ENCODE peak calls at places on chromosomes 5 and 9, in eight cellular contexts. J is astrocyte of the spinal cord, C is ELR, W is hippocampal formation, Z is GM20000, M is amniotic stem cell, L is ureter, I is foreskin keratinocyte. R is an unnamed sample.

GRCh38 chr5:157236423-157236822 is 29.5 kb upstream of the CYFIP2 start:
- DNase-seq in J (no peak), Z (no peak), C (no peak), W (no peak), I (no peak), L (no peak), M (no peak), R (no peak)

GRCh38 chr5:80704221-80704620 is 49.4 kb upstream of the DHFR start:
- DNase-seq in C (no peak), I (peak; percentile 19), W (no peak), M (no peak), L (no peak), Z (no peak), J (no peak), R (no peak)

GRCh38 chr5:54093081-54093492 is 217.3 kb downstream of the ARL15 start:
- DNase-seq in C (peak; percentile 60), J (no peak), Z (no peak), L (no peak), W (no peak), I (peak; percentile 86), M (no peak), R (no peak)

GRCh38 chr5:137342764-137343163 is 156.4 kb downstream of the SPOCK1 start:
- DNase-seq in C (peak; percentile 23), J (peak; percentile 37), W (no peak), I (peak; percentile 26), L (no peak), Z (no peak), M (no peak), R (no peak)

GRCh38 chr9:78280982-78281668 is 15.8 kb upstream of the PSAT1 start:
- DNase-seq in L (peak; percentile 61), C (no peak), Z (no peak), W (peak; percentile 34), M (no peak), I (no peak), J (peak; percentile 89), R (peak; percentile 84)

GRCh38 chr5:447501-447900 is 4.5 kb downstream of the EXOC3 start:
- DNase-seq in I (no peak), M (no peak), J (no peak), Z (no peak), C (no peak), W (no peak), L (no peak), R (no peak)

GRCh38 chr5:133698646-133699526 is 86.5 kb upstream of the FSTL4 start:
- DNase-seq in Z (peak; percentile 32), W (no peak), M (no peak), C (no peak), I (no peak), L (no peak), J (no peak), R (no peak)

GRCh38 chr9:131228988-131229387 is 47.3 kb downstream of the FAM78A start:
- DNase-seq in Z (no peak), I (no peak), J (peak; percentile 75), W (no peak), M (no peak), L (no peak), C (no peak), R (no peak)

GRCh38 chr5:154390746-154391359 is 54.9 kb upstream of the SAP30L start:
- DNase-seq in M (no peak), J (no peak), W (no peak), L (no peak), Z (no peak), C (no peak), I (no peak), R (no peak)

GRCh38 chr5:82560966-82561365 is 282.8 kb upstream of the RPS23 start:
- DNase-seq in I (no peak), C (no peak), J (no peak), Z (no peak), W (no peak), M (no peak), L (no peak), R (no peak)

GRCh38 chr5:7815757-7816534 is 35.0 kb downstream of the CFAP90 start:
- DNase-seq in Z (peak; percentile 81), L (peak; percentile 88), W (peak; percentile 63), I (peak; percentile 17), J (peak; percentile 46), C (peak; percentile 64), M (peak; percentile 41), R (peak; percentile 85)

GRCh38 chr5:110785356-110785755 is 46.5 kb downstream of the SLC25A46 start:
- DNase-seq in I (no peak), Z (no peak), L (no peak), C (no peak), W (no peak), M (no peak), J (peak; percentile 15), R (no peak)

GRCh38 chr5:139641116-139642080 is 6.8 kb upstream of the CXXC5 start:
- DNase-seq in C (no peak), Z (peak; percentile 2), I (no peak), J (no peak), L (no peak), M (no peak), W (no peak), R (peak; percentile 16)

GRCh38 chr9:122031157-122031556 is 62.0 kb downstream of the TTLL11 start:
- DNase-seq in W (no peak), L (no peak), Z (no peak), J (no peak), M (no peak), C (no peak), I (no peak), R (no peak)

GRCh38 chr5:5014836-5015235 is 125.3 kb upstream of the ADAMTS16 start:
- DNase-seq in J (peak; percentile 85), Z (no peak), M (no peak), W (no peak), I (peak; percentile 23), L (no peak), C (peak; percentile 51), R (no peak)

GRCh38 chr9:108416321-108416720 is 439.5 kb downstream of the ACTL7B start:
- DNase-seq in J (peak; percentile 29), M (no peak), L (no peak), W (no peak), I (peak; percentile 49), Z (no peak), C (peak; percentile 48), R (no peak)

GRCh38 chr9:134922066-134922931 is 4.6 kb upstream of the FCN1 start:
- DNase-seq in W (no peak), I (no peak), M (no peak), J (peak; percentile 1), L (peak; percentile 58), Z (no peak), C (no peak), R (peak; percentile 28)

GRCh38 chr5:171521219-171521633 is 101.8 kb downstream of the FGF18 start:
- DNase-seq in I (peak; percentile 95), C (peak; percentile 95), L (no peak), M (peak; percentile 69), W (no peak), Z (no peak), J (peak; percentile 91), R (no peak)

GRCh38 chr5:168334161-168335094 is 43.0 kb downstream of the WWC1 start:
- DNase-seq in C (peak; percentile 68), J (peak; percentile 73), L (no peak), M (no peak), Z (no peak), I (peak; percentile 42), W (no peak), R (no peak)

GRCh38 chr9:12702160-12702758 is 9.1 kb downstream of the TYRP1 start:
- DNase-seq in C (peak; percentile 78), J (peak; percentile 62), L (no peak), I (peak; percentile 23), M (peak; percentile 30), W (no peak), Z (no peak), R (no peak)

GRCh38 chr5:93924628-93925027 is 183.2 kb upstream of the POU5F2 start:
- DNase-seq in I (peak; percentile 62), C (no peak), J (peak; percentile 4), W (no peak), Z (no peak), L (no peak), M (no peak), R (no peak)

GRCh38 chr9:90107021-90107771 is 502.4 kb downstream of the GADD45G start:
- DNase-seq in Z (no peak), J (peak; percentile 32), I (peak; percentile 44), W (no peak), C (no peak), M (no peak), L (no peak), R (peak; percentile 65)

R was measured in stomach.